ENCODE peak calls at places on chromosomes 16 and 17, in seven cellular contexts. One of them, this sample, is unnamed.

GRCh38 chr17:14298221-14298994 is 2.5 kb upstream of the HS3ST3B1 start:
- DNase-seq in activated naive CD4-positive, alpha-beta T cell: no peak
- DNase-seq in activated naive CD8-positive, alpha-beta T cell treated with anti-CD3 and anti-CD28 coated beads for 36 hours: no peak
- DNase-seq in breast epithelium: no peak
- DNase-seq in iPS-NIHi11: no peak
- DNase-seq in retina: peak; percentile 50
- DNase-seq in colonic mucosa: no peak
- DNase-seq in this sample: no peak

GRCh38 chr16:67108931-67109406 is 772 bp upstream of the PHAF1 start:
- DNase-seq in activated naive CD4-positive, alpha-beta T cell: no peak
- DNase-seq in activated naive CD8-positive, alpha-beta T cell treated with anti-CD3 and anti-CD28 coated beads for 36 hours: no peak
- DNase-seq in breast epithelium: no peak
- DNase-seq in iPS-NIHi11: no peak
- DNase-seq in retina: no peak
- DNase-seq in colonic mucosa: no peak
- DNase-seq in this sample: no peak

GRCh38 chr17:69227536-69227935 is 1.1 kb downstream of the ABCA10 start:
- DNase-seq in activated naive CD4-positive, alpha-beta T cell: no peak
- DNase-seq in activated naive CD8-positive, alpha-beta T cell treated with anti-CD3 and anti-CD28 coated beads for 36 hours: no peak
- DNase-seq in breast epithelium: no peak
- DNase-seq in iPS-NIHi11: no peak
- DNase-seq in retina: no peak
- DNase-seq in colonic mucosa: no peak
- DNase-seq in this sample: no peak

GRCh38 chr17:27407916-27408846 is 48.1 kb upstream of the KSR1 start:
- DNase-seq in activated naive CD4-positive, alpha-beta T cell: no peak
- DNase-seq in activated naive CD8-positive, alpha-beta T cell treated with anti-CD3 and anti-CD28 coated beads for 36 hours: no peak
- DNase-seq in breast epithelium: no peak
- DNase-seq in iPS-NIHi11: no peak
- DNase-seq in retina: no peak
- DNase-seq in colonic mucosa: no peak
- DNase-seq in this sample: no peak

GRCh38 chr17:27471321-27472269 is 15.3 kb downstream of the KSR1 start:
- DNase-seq in activated naive CD4-positive, alpha-beta T cell: no peak
- DNase-seq in activated naive CD8-positive, alpha-beta T cell treated with anti-CD3 and anti-CD28 coated beads for 36 hours: peak; percentile 90
- DNase-seq in breast epithelium: no peak
- DNase-seq in iPS-NIHi11: no peak
- DNase-seq in retina: no peak
- DNase-seq in colonic mucosa: no peak
- DNase-seq in this sample: peak; percentile 85

GRCh38 chr17:15451681-15452080 is 15.7 kb downstream of the CDRT4 start:
- DNase-seq in activated naive CD4-positive, alpha-beta T cell: no peak
- DNase-seq in activated naive CD8-positive, alpha-beta T cell treated with anti-CD3 and anti-CD28 coated beads for 36 hours: no peak
- DNase-seq in breast epithelium: no peak
- DNase-seq in iPS-NIHi11: no peak
- DNase-seq in retina: no peak
- DNase-seq in colonic mucosa: no peak
- DNase-seq in this sample: no peak

GRCh38 chr16:29804455-29805231 is 1.7 kb upstream of the MAZ start:
- DNase-seq in activated naive CD4-positive, alpha-beta T cell: no peak
- DNase-seq in activated naive CD8-positive, alpha-beta T cell treated with anti-CD3 and anti-CD28 coated beads for 36 hours: no peak
- DNase-seq in breast epithelium: no peak
- DNase-seq in iPS-NIHi11: no peak
- DNase-seq in retina: no peak
- DNase-seq in colonic mucosa: peak; percentile 55
- DNase-seq in this sample: no peak

GRCh38 chr17:78597923-78598545 is 20.8 kb upstream of the DNAH17 start:
- DNase-seq in activated naive CD4-positive, alpha-beta T cell: no peak
- DNase-seq in activated naive CD8-positive, alpha-beta T cell treated with anti-CD3 and anti-CD28 coated beads for 36 hours: no peak
- DNase-seq in breast epithelium: no peak
- DNase-seq in iPS-NIHi11: no peak
- DNase-seq in retina: no peak
- DNase-seq in colonic mucosa: no peak
- DNase-seq in this sample: no peak

GRCh38 chr17:45950888-45951287 is 48.2 kb upstream of the STH start:
- DNase-seq in activated naive CD4-positive, alpha-beta T cell: no peak
- DNase-seq in activated naive CD8-positive, alpha-beta T cell treated with anti-CD3 and anti-CD28 coated beads for 36 hours: no peak
- DNase-seq in breast epithelium: peak; percentile 31
- DNase-seq in iPS-NIHi11: no peak
- DNase-seq in retina: no peak
- DNase-seq in colonic mucosa: no peak
- DNase-seq in this sample: no peak

GRCh38 chr17:48577946-48578615 is at the start of gene HOXB4:
- DNase-seq in activated naive CD4-positive, alpha-beta T cell: no peak
- DNase-seq in activated naive CD8-positive, alpha-beta T cell treated with anti-CD3 and anti-CD28 coated beads for 36 hours: peak; percentile 68
- DNase-seq in breast epithelium: no peak
- DNase-seq in iPS-NIHi11: no peak
- DNase-seq in retina: peak; percentile 67
- DNase-seq in colonic mucosa: peak; percentile 86
- DNase-seq in this sample: peak; percentile 58

GRCh38 chr16:54430491-54431030 is 144.0 kb upstream of the IRX3 start:
- DNase-seq in activated naive CD4-positive, alpha-beta T cell: no peak
- DNase-seq in activated naive CD8-positive, alpha-beta T cell treated with anti-CD3 and anti-CD28 coated beads for 36 hours: no peak
- DNase-seq in breast epithelium: no peak
- DNase-seq in iPS-NIHi11: peak; percentile 45
- DNase-seq in retina: peak; percentile 52
- DNase-seq in colonic mucosa: no peak
- DNase-seq in this sample: no peak

GRCh38 chr16:87165885-87166284 is 151.3 kb downstream of the C16orf95 start:
- DNase-seq in activated naive CD4-positive, alpha-beta T cell: no peak
- DNase-seq in activated naive CD8-positive, alpha-beta T cell treated with anti-CD3 and anti-CD28 coated beads for 36 hours: no peak
- DNase-seq in breast epithelium: no peak
- DNase-seq in iPS-NIHi11: no peak
- DNase-seq in retina: no peak
- DNase-seq in colonic mucosa: no peak
- DNase-seq in this sample: no peak

GRCh38 chr16:75113046-75113491 is 3.5 kb downstream of the LDHD start:
- DNase-seq in activated naive CD4-positive, alpha-beta T cell: no peak
- DNase-seq in activated naive CD8-positive, alpha-beta T cell treated with anti-CD3 and anti-CD28 coated beads for 36 hours: no peak
- DNase-seq in breast epithelium: no peak
- DNase-seq in iPS-NIHi11: no peak
- DNase-seq in retina: no peak
- DNase-seq in colonic mucosa: no peak
- DNase-seq in this sample: no peak

GRCh38 chr17:57117798-57118197 is 32.8 kb downstream of the AKAP1 start:
- DNase-seq in activated naive CD4-positive, alpha-beta T cell: no peak
- DNase-seq in activated naive CD8-positive, alpha-beta T cell treated with anti-CD3 and anti-CD28 coated beads for 36 hours: no peak
- DNase-seq in breast epithelium: no peak
- DNase-seq in iPS-NIHi11: no peak
- DNase-seq in retina: no peak
- DNase-seq in colonic mucosa: no peak
- DNase-seq in this sample: no peak

GRCh38 chr16:57045694-57046381 is 46.5 kb upstream of the CPNE2 start:
- DNase-seq in activated naive CD4-positive, alpha-beta T cell: no peak
- DNase-seq in activated naive CD8-positive, alpha-beta T cell treated with anti-CD3 and anti-CD28 coated beads for 36 hours: peak; percentile 49
- DNase-seq in breast epithelium: no peak
- DNase-seq in iPS-NIHi11: peak; percentile 85
- DNase-seq in retina: peak; percentile 69
- DNase-seq in colonic mucosa: peak; percentile 63
- DNase-seq in this sample: peak; percentile 35

GRCh38 chr16:11481987-11482386 is 104.7 kb downstream of the LITAF start:
- DNase-seq in activated naive CD4-positive, alpha-beta T cell: no peak
- DNase-seq in activated naive CD8-positive, alpha-beta T cell treated with anti-CD3 and anti-CD28 coated beads for 36 hours: no peak
- DNase-seq in breast epithelium: no peak
- DNase-seq in iPS-NIHi11: no peak
- DNase-seq in retina: no peak
- DNase-seq in colonic mucosa: no peak
- DNase-seq in this sample: no peak

GRCh38 chr17:48241131-48241591 is 133.6 kb downstream of the SNX11 start:
- DNase-seq in activated naive CD4-positive, alpha-beta T cell: no peak
- DNase-seq in activated naive CD8-positive, alpha-beta T cell treated with anti-CD3 and anti-CD28 coated beads for 36 hours: peak; percentile 19
- DNase-seq in breast epithelium: no peak
- DNase-seq in iPS-NIHi11: peak; percentile 22
- DNase-seq in retina: peak; percentile 46
- DNase-seq in colonic mucosa: no peak
- DNase-seq in this sample: peak; percentile 24

GRCh38 chr16:66376577-66377326 is 10.3 kb downstream of the CDH5 start:
- DNase-seq in activated naive CD4-positive, alpha-beta T cell: no peak
- DNase-seq in activated naive CD8-positive, alpha-beta T cell treated with anti-CD3 and anti-CD28 coated beads for 36 hours: no peak
- DNase-seq in breast epithelium: no peak
- DNase-seq in iPS-NIHi11: no peak
- DNase-seq in retina: no peak
- DNase-seq in colonic mucosa: no peak
- DNase-seq in this sample: no peak

GRCh38 chr16:2095315-2095853 is 40.3 kb downstream of the PKD1 start:
- DNase-seq in activated naive CD4-positive, alpha-beta T cell: no peak
- DNase-seq in activated naive CD8-positive, alpha-beta T cell treated with anti-CD3 and anti-CD28 coated beads for 36 hours: no peak
- DNase-seq in breast epithelium: no peak
- DNase-seq in iPS-NIHi11: no peak
- DNase-seq in retina: no peak
- DNase-seq in colonic mucosa: no peak
- DNase-seq in this sample: no peak

GRCh38 chr16:78706637-78707036 is 607.2 kb downstream of the WWOX start:
- DNase-seq in activated naive CD4-positive, alpha-beta T cell: no peak
- DNase-seq in activated naive CD8-positive, alpha-beta T cell treated with anti-CD3 and anti-CD28 coated beads for 36 hours: no peak
- DNase-seq in breast epithelium: no peak
- DNase-seq in iPS-NIHi11: no peak
- DNase-seq in retina: no peak
- DNase-seq in colonic mucosa: no peak
- DNase-seq in this sample: no peak

GRCh38 chr16:13835357-13835756 is 84.6 kb upstream of the ERCC4 start:
- DNase-seq in activated naive CD4-positive, alpha-beta T cell: no peak
- DNase-seq in activated naive CD8-positive, alpha-beta T cell treated with anti-CD3 and anti-CD28 coated beads for 36 hours: no peak
- DNase-seq in breast epithelium: no peak
- DNase-seq in iPS-NIHi11: no peak
- DNase-seq in retina: no peak
- DNase-seq in colonic mucosa: no peak
- DNase-seq in this sample: no peak

GRCh38 chr17:80104321-80104955 is 3.1 kb downstream of the GAA start:
- DNase-seq in activated naive CD4-positive, alpha-beta T cell: no peak
- DNase-seq in activated naive CD8-positive, alpha-beta T cell treated with anti-CD3 and anti-CD28 coated beads for 36 hours: no peak
- DNase-seq in breast epithelium: no peak
- DNase-seq in iPS-NIHi11: peak; percentile 55
- DNase-seq in retina: peak; percentile 75
- DNase-seq in colonic mucosa: no peak
- DNase-seq in this sample: no peak

GRCh38 chr17:64343833-64344637 is 46.6 kb downstream of the PECAM1 start:
- DNase-seq in activated naive CD4-positive, alpha-beta T cell: no peak
- DNase-seq in activated naive CD8-positive, alpha-beta T cell treated with anti-CD3 and anti-CD28 coated beads for 36 hours: no peak
- DNase-seq in breast epithelium: peak; percentile 67
- DNase-seq in iPS-NIHi11: peak; percentile 42
- DNase-seq in retina: peak; percentile 76
- DNase-seq in colonic mucosa: peak; percentile 64
- DNase-seq in this sample: no peak

GRCh38 chr16:89166696-89167424 is 4.7 kb upstream of the CDH15 start:
- DNase-seq in activated naive CD4-positive, alpha-beta T cell: no peak
- DNase-seq in activated naive CD8-positive, alpha-beta T cell treated with anti-CD3 and anti-CD28 coated beads for 36 hours: no peak
- DNase-seq in breast epithelium: no peak
- DNase-seq in iPS-NIHi11: no peak
- DNase-seq in retina: no peak
- DNase-seq in colonic mucosa: no peak
- DNase-seq in this sample: no peak

GRCh38 chr17:17041018-17041521 is 1.2 kb upstream of the MPRIP start:
- DNase-seq in activated naive CD4-positive, alpha-beta T cell: no peak
- DNase-seq in activated naive CD8-positive, alpha-beta T cell treated with anti-CD3 and anti-CD28 coated beads for 36 hours: no peak
- DNase-seq in breast epithelium: peak; percentile 33
- DNase-seq in iPS-NIHi11: no peak
- DNase-seq in retina: peak; percentile 70
- DNase-seq in colonic mucosa: peak; percentile 61
- DNase-seq in this sample: no peak

GRCh38 chr17:6749519-6749918 is 6.3 kb upstream of the XAF1 start:
- DNase-seq in activated naive CD4-positive, alpha-beta T cell: no peak
- DNase-seq in activated naive CD8-positive, alpha-beta T cell treated with anti-CD3 and anti-CD28 coated beads for 36 hours: no peak
- DNase-seq in breast epithelium: no peak
- DNase-seq in iPS-NIHi11: no peak
- DNase-seq in retina: no peak
- DNase-seq in colonic mucosa: no peak
- DNase-seq in this sample: no peak

GRCh38 chr17:79041723-79042420 is 17.9 kb downstream of the C1QTNF1 start:
- DNase-seq in activated naive CD4-positive, alpha-beta T cell: no peak
- DNase-seq in activated naive CD8-positive, alpha-beta T cell treated with anti-CD3 and anti-CD28 coated beads for 36 hours: no peak
- DNase-seq in breast epithelium: no peak
- DNase-seq in iPS-NIHi11: no peak
- DNase-seq in retina: no peak
- DNase-seq in colonic mucosa: no peak
- DNase-seq in this sample: no peak

GRCh38 chr17:48102700-48103378 is 1.6 kb upstream of the CBX1 start:
- DNase-seq in activated naive CD4-positive, alpha-beta T cell: no peak
- DNase-seq in activated naive CD8-positive, alpha-beta T cell treated with anti-CD3 and anti-CD28 coated beads for 36 hours: peak; percentile 32
- DNase-seq in breast epithelium: no peak
- DNase-seq in iPS-NIHi11: no peak
- DNase-seq in retina: no peak
- DNase-seq in colonic mucosa: no peak
- DNase-seq in this sample: peak; percentile 53

GRCh38 chr17:39599665-39600468 is 7.9 kb downstream of the NEUROD2 start:
- DNase-seq in activated naive CD4-positive, alpha-beta T cell: no peak
- DNase-seq in activated naive CD8-positive, alpha-beta T cell treated with anti-CD3 and anti-CD28 coated beads for 36 hours: no peak
- DNase-seq in breast epithelium: no peak
- DNase-seq in iPS-NIHi11: no peak
- DNase-seq in retina: no peak
- DNase-seq in colonic mucosa: no peak
- DNase-seq in this sample: no peak

GRCh38 chr17:34776454-34776853 is 184.8 kb downstream of the CCT6B start:
- DNase-seq in activated naive CD4-positive, alpha-beta T cell: no peak
- DNase-seq in activated naive CD8-positive, alpha-beta T cell treated with anti-CD3 and anti-CD28 coated beads for 36 hours: no peak
- DNase-seq in breast epithelium: no peak
- DNase-seq in iPS-NIHi11: no peak
- DNase-seq in retina: no peak
- DNase-seq in colonic mucosa: no peak
- DNase-seq in this sample: no peak

GRCh38 chr16:1812732-1813163 is 13.9 kb downstream of the HAGH start:
- DNase-seq in activated naive CD4-positive, alpha-beta T cell: peak; percentile 24
- DNase-seq in activated naive CD8-positive, alpha-beta T cell treated with anti-CD3 and anti-CD28 coated beads for 36 hours: peak; percentile 69
- DNase-seq in breast epithelium: peak; percentile 73
- DNase-seq in iPS-NIHi11: peak; percentile 80
- DNase-seq in retina: no peak
- DNase-seq in colonic mucosa: peak; percentile 76
- DNase-seq in this sample: peak; percentile 53

GRCh38 chr16:23398987-23399805 is 53.8 kb downstream of the COG7 start:
- DNase-seq in activated naive CD4-positive, alpha-beta T cell: no peak
- DNase-seq in activated naive CD8-positive, alpha-beta T cell treated with anti-CD3 and anti-CD28 coated beads for 36 hours: no peak
- DNase-seq in breast epithelium: peak; percentile 22
- DNase-seq in iPS-NIHi11: peak; percentile 92
- DNase-seq in retina: no peak
- DNase-seq in colonic mucosa: no peak
- DNase-seq in this sample: no peak

GRCh38 chr16:2365895-2366294 is 25.4 kb upstream of the ABCA3 start:
- DNase-seq in activated naive CD4-positive, alpha-beta T cell: no peak
- DNase-seq in activated naive CD8-positive, alpha-beta T cell treated with anti-CD3 and anti-CD28 coated beads for 36 hours: no peak
- DNase-seq in breast epithelium: no peak
- DNase-seq in iPS-NIHi11: no peak
- DNase-seq in retina: no peak
- DNase-seq in colonic mucosa: no peak
- DNase-seq in this sample: no peak

GRCh38 chr17:76264755-76265623 is at the start of gene UBALD2:
- DNase-seq in activated naive CD4-positive, alpha-beta T cell: peak; percentile 98
- DNase-seq in activated naive CD8-positive, alpha-beta T cell treated with anti-CD3 and anti-CD28 coated beads for 36 hours: peak; percentile 99
- DNase-seq in breast epithelium: peak; percentile 99
- DNase-seq in iPS-NIHi11: peak; percentile 99
- DNase-seq in retina: peak; percentile 99
- DNase-seq in colonic mucosa: peak; percentile 99
- DNase-seq in this sample: peak; percentile 100

GRCh38 chr17:62628845-62629555 is 1.5 kb downstream of the MRC2 start:
- DNase-seq in activated naive CD4-positive, alpha-beta T cell: no peak
- DNase-seq in activated naive CD8-positive, alpha-beta T cell treated with anti-CD3 and anti-CD28 coated beads for 36 hours: no peak
- DNase-seq in breast epithelium: no peak
- DNase-seq in iPS-NIHi11: peak; percentile 52
- DNase-seq in retina: peak; percentile 71
- DNase-seq in colonic mucosa: no peak
- DNase-seq in this sample: no peak

GRCh38 chr17:18219016-18219415 is 6.4 kb upstream of the LLGL1 start:
- DNase-seq in activated naive CD4-positive, alpha-beta T cell: no peak
- DNase-seq in activated naive CD8-positive, alpha-beta T cell treated with anti-CD3 and anti-CD28 coated beads for 36 hours: no peak
- DNase-seq in breast epithelium: no peak
- DNase-seq in iPS-NIHi11: no peak
- DNase-seq in retina: no peak
- DNase-seq in colonic mucosa: no peak
- DNase-seq in this sample: no peak

GRCh38 chr17:13140750-13141149 is 122.9 kb upstream of the ELAC2 start:
- DNase-seq in activated naive CD4-positive, alpha-beta T cell: no peak
- DNase-seq in activated naive CD8-positive, alpha-beta T cell treated with anti-CD3 and anti-CD28 coated beads for 36 hours: no peak
- DNase-seq in breast epithelium: no peak
- DNase-seq in iPS-NIHi11: peak; percentile 64
- DNase-seq in retina: no peak
- DNase-seq in colonic mucosa: no peak
- DNase-seq in this sample: no peak

This sample was measured in stimulated activated naive CD8-positive, alpha-beta T cell treated with anti-CD3 and anti-CD28 coated beads, Interleukin-15, amount 100 ng/mL, for 72 hours.